ENCODE peak calls at places on chromosomes 4 and X, in six cellular contexts. X is thyroid gland, Y is NB4, G is stomach, V is Peyer's patch, O is adrenal gland. E is an unnamed sample.

GRCh38 chrX:36908801-36909403 is 99.3 kb upstream of the FAM47C start:
- DNase-seq in X (no peak), Y (peak), G (no peak), V (no peak), O (no peak), E (no peak)

GRCh38 chr4:147830987-147831386 is 99.1 kb downstream of the ARHGAP10 start:
- DNase-seq in X (no peak), Y (no peak), G (no peak), V (no peak), O (no peak), E (no peak)

GRCh38 chr4:150063128-150063527 is 15.1 kb upstream of the DCLK2 start:
- DNase-seq in X (no peak), Y (no peak), G (no peak), V (no peak), O (no peak), E (no peak)

GRCh38 chr4:152050098-152050497 is 289.3 kb upstream of the GATB start:
- DNase-seq in X (peak), Y (no peak), G (no peak), V (no peak), O (no peak), E (no peak)

GRCh38 chr4:109729155-109729562 is 711 bp downstream of the PLA2G12A start:
- DNase-seq in X (no peak), Y (peak), G (no peak), V (no peak), O (peak), E (no peak)

GRCh38 chrX:154654925-154655324 is 1.5 kb upstream of the CTAG2 start:
- DNase-seq in X (no peak), Y (no peak), G (no peak), V (no peak), O (no peak), E (no peak)

GRCh38 chr4:102429553-102429952 is 71.6 kb upstream of the NFKB1 start:
- DNase-seq in X (no peak), Y (no peak), G (no peak), V (no peak), O (no peak), E (no peak)

GRCh38 chr4:20487852-20488251 is 212.4 kb upstream of the PACRGL start:
- DNase-seq in X (no peak), Y (no peak), G (no peak), V (no peak), O (no peak), E (no peak)

GRCh38 chrX:13667940-13668339 is 15.0 kb downstream of the TCEANC start:
- DNase-seq in X (no peak), Y (no peak), G (no peak), V (no peak), O (no peak), E (no peak)

GRCh38 chrX:43644124-43644701 is 11.9 kb upstream of the MAOA start:
- DNase-seq in X (no peak), Y (peak), G (no peak), V (no peak), O (no peak), E (no peak)

GRCh38 chr4:172708184-172708583 is 460.4 kb upstream of the GALNT7 start:
- DNase-seq in X (no peak), Y (no peak), G (no peak), V (no peak), O (no peak), E (no peak)

GRCh38 chrX:11367609-11368430 is 74.6 kb downstream of the AMELX start:
- DNase-seq in X (no peak), Y (peak), G (no peak), V (no peak), O (peak), E (no peak)

GRCh38 chr4:87166296-87166854 is 54.0 kb downstream of the KLHL8 start:
- DNase-seq in X (no peak), Y (no peak), G (no peak), V (no peak), O (no peak), E (no peak)

GRCh38 chr4:17232575-17233253 is 279.2 kb downstream of the QDPR start:
- DNase-seq in X (peak), Y (no peak), G (peak), V (no peak), O (peak), E (no peak)

GRCh38 chr4:6198278-6198677 is 2.1 kb downstream of the JAKMIP1 start:
- DNase-seq in X (no peak), Y (no peak), G (no peak), V (peak), O (no peak), E (no peak)

GRCh38 chrX:43631841-43632240 is 24.3 kb upstream of the MAOA start:
- DNase-seq in X (no peak), Y (no peak), G (no peak), V (no peak), O (no peak), E (no peak)

GRCh38 chr4:48557478-48557877 is 67.4 kb downstream of the ZAR1 start:
- DNase-seq in X (no peak), Y (peak), G (no peak), V (no peak), O (no peak), E (no peak)

GRCh38 chrX:21374163-21374993 is at the start of gene CNKSR2:
- DNase-seq in X (peak), Y (peak), G (peak), V (peak), O (no peak), E (peak)
- TF ChIP-seq POLR2A in X (no peak), Y (no peak), G (no peak), V (no peak), O (no peak), E (no peak)

DNA sequence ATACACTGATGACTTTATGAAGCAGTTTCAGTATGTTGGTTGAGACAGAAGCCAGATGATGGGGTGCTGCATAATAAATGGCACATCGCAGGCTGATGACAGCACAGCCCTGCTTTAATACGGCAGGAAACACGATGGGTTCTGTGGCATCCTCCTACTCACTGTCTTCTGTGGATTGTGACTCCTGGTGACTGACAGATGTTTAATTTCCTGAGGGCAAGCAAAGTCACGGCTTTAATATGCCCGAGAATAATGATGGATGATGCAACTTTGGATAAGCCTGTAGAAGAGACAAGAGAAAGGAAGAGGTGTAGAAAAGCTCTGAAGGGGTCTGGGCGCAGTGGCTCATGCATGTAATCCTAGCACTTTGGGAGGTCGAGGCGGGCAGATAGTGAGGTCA is 295.4 kb downstream of the TRIML1 start:
- DNase-seq in X (no peak), Y (no peak), G (no peak), V (no peak), O (no peak), E (no peak)
- H3K4me3 ChIP-seq in X (no peak), Y (no peak), G (no peak), V (no peak), O (no peak), E (no peak)

GRCh38 chrX:45801554-45801953 is 600.9 kb upstream of the DIPK2B start:
- DNase-seq in X (no peak), Y (peak), G (no peak), V (no peak), O (no peak), E (no peak)
- TF ChIP-seq CTCF in X (no peak), Y (no peak), G (no peak), V (peak), O (peak), E (peak)

DNA sequence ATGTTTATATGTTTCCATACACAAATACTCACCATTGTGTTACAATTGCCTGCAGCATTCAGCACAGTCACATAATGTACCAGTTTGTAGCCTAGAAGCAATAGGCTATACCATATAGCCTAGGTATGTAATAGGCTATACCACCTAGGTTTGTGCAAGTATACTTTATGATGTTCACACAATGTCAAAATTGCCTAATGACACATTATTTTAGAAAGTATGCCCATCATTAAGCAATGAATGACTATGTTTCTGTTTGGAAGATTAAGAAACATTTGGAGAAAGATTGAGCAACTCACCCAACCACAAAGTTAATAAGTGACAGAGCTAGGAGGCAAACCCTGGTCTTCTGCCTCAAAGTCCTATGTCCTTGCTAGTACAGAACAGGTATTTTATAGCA is 96.8 kb upstream of the GRIA3 start:
- DNase-seq in X (no peak), Y (peak), G (no peak), V (no peak), O (no peak), E (no peak)
- TF ChIP-seq POLR2A in X (no peak), Y (no peak), G (no peak), V (no peak), O (no peak), E (no peak)

GRCh38 chr4:127622923-127623754 is 9.6 kb upstream of the INTU start:
- DNase-seq in X (peak), Y (peak), G (no peak), V (no peak), O (no peak), E (peak)
- H3K4me3 ChIP-seq in X (peak), Y (no peak), G (peak), V (peak), O (peak), E (peak)

GRCh38 chr4:159258889-159259560 is 156.1 kb downstream of the RAPGEF2 start:
- DNase-seq in X (no peak), Y (no peak), G (no peak), V (no peak), O (no peak), E (no peak)

GRCh38 chr4:159250751-159251325 is 148.0 kb downstream of the RAPGEF2 start:
- DNase-seq in X (no peak), Y (no peak), G (no peak), V (no peak), O (no peak), E (no peak)

GRCh38 chr4:159252491-159252890 is 149.6 kb downstream of the RAPGEF2 start:
- DNase-seq in X (no peak), Y (no peak), G (no peak), V (no peak), O (no peak), E (no peak)

DNA sequence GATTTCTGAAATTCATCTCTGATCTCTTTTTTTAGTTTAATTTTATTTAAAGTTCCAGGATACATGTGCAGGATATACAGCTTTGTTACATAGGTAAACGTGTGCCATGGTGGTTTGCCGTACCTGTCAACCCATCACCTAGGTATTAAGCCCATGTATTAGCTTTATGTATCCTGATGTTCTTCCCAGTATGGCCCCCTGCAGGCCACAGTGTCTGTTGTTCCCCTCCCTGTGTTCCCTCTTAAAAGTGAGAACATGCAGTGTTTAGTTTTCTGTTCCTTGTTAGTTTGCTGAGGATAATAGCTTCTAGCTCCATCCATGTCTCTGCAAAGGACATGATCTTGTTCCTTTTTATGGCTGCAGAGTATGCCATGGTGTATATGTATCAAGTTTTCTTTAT is 153.2 kb downstream of the RAPGEF2 start:
- DNase-seq in X (no peak), Y (no peak), G (no peak), V (no peak), O (no peak), E (no peak)
- TF ChIP-seq CTCF in X (no peak), Y (peak), G (no peak), V (no peak), O (no peak), E (no peak)

DNA sequence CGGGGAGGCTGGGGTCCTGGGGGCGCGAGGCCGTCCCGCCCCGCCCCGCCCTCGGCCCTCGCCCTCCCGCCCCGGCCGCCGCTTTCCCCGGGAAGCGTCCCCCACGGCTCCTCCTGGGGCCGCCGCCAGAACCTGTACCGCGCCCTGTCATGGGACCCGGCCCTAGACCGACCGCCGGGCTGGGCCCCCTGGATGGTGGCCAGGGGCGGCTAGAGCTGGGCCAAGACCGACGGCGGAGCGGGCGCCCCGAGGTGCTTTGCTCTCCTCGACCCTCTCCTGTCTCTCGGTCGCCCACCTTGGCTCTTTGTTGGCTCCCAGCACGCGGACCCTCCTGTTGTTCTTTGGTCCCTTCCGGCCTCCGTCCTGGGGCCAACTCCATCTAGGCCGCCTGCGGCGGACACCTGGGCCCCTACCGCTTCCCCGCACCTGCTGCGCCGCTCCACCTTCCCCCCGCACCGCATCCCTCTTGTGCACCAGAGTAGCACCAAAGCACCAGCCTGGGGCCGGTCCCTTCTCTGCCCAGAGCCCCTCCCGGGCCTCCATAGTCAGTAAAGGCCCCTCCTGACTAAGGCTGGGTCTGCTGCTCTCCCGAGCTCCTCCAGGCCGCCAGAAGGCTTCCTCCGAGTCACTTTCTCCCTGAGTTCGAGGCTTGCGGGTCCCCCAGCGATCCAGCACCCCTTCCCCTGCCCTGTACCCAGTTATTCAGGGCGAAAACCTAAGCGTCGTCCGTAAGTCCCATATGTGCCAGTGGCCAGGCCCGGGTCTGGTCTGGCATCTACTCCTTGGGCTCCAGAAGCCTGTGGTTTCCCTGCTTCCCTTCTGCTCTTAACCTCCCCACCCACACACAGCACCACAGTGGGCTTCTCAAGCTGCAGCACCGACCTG is 587 bp downstream of the TACC3 start:
- DNase-seq in X (no peak), Y (peak), G (no peak), V (no peak), O (no peak), E (peak)
- TF ChIP-seq POLR2A in X (no peak), Y (no peak), G (no peak), V (no peak), O (no peak), E (no peak)

GRCh38 chr4:786074-786741 is 39.7 kb downstream of the CPLX1 start:
- DNase-seq in X (no peak), Y (no peak), G (no peak), V (no peak), O (no peak), E (peak)
- H3K4me3 ChIP-seq in X (peak), Y (no peak), G (peak), V (peak), O (no peak), E (no peak)

E was measured in right lobe of liver.